ENCODE peak calls at places on chromosomes 1 and 21, in eight cellular contexts. P is progenitor cell of endocrine pancreas; Z is activated naive CD8-positive, alpha-beta T cell treated with anti-CD3 and anti-CD28 coated beads, Interleukin-2, amount 50 U/mL, for 16 hours; H is ELR; K is activated T-helper 9 cell treated with anti-CD3 and anti-CD28 coated beads, Interleukin-2, amount 50 U/mL, for 16 hours; M is adrenal gland; O is stimulated activated naive B cell treated with anti-CD40 and anti-IgM and Interleukin-4, amounts not matched to agents 10 μg/mL and 1 μg/mL and 100 μg/mL, for 72 hours; U is NCI-H1092. G is an unnamed sample.

GRCh38 chr1:183319051-183319450 is 99.1 kb downstream of the NMNAT2 start:
- DNase-seq in K (no peak), M (no peak), Z (no peak), U (no peak), P (no peak), O (no peak), H (peak), G (no peak)

GRCh38 chr21:29558331-29558730 is 259.6 kb downstream of the BACH1 start:
- DNase-seq in O (no peak), U (no peak), P (no peak), H (no peak), M (no peak), K (no peak), Z (no peak), G (no peak)

GRCh38 chr1:109906160-109906838 is 4.3 kb upstream of the CSF1 start:
- DNase-seq in P (no peak), M (no peak), U (no peak), H (peak), Z (peak), O (peak), K (peak), G (no peak)

GRCh38 chr1:115969509-115969908 is 6.8 kb upstream of the SLC22A15 start:
- DNase-seq in P (peak), O (no peak), M (no peak), K (no peak), U (no peak), H (peak), Z (no peak), G (no peak)

GRCh38 chr1:40161888-40162397 is 756 bp downstream of the RLF start:
- DNase-seq in M (no peak), Z (no peak), O (no peak), K (no peak), U (peak), P (no peak), H (no peak), G (no peak)

GRCh38 chr1:154594811-154595210 is 13.2 kb downstream of the ADAR start:
- DNase-seq in Z (no peak), O (no peak), P (no peak), M (no peak), H (no peak), K (no peak), U (no peak), G (no peak)

GRCh38 chr1:12204140-12204539 is 25.7 kb upstream of the VPS13D start:
- DNase-seq in U (no peak), K (peak), Z (peak), M (no peak), H (no peak), O (peak), P (no peak), G (no peak)

GRCh38 chr1:6545276-6545934 is 8.9 kb downstream of the NOL9 start:
- DNase-seq in O (no peak), H (peak), M (no peak), P (no peak), Z (no peak), K (no peak), U (no peak), G (no peak)

GRCh38 chr1:207972350-207972749 is 61.4 kb upstream of the CD34 start:
- DNase-seq in Z (no peak), M (no peak), K (no peak), P (no peak), O (no peak), U (no peak), H (no peak), G (no peak)

GRCh38 chr1:116766616-116767469 is 12.6 kb downstream of the CD2 start:
- DNase-seq in H (no peak), P (no peak), O (no peak), U (no peak), Z (no peak), M (no peak), K (no peak), G (no peak)

GRCh38 chr1:200934676-200935245 is 40.1 kb downstream of the INAVA start:
- DNase-seq in P (no peak), H (no peak), Z (no peak), K (no peak), U (no peak), O (no peak), M (no peak), G (no peak)

GRCh38 chr1:1121611-1122077 is 5.8 kb upstream of the C1orf159 start:
- DNase-seq in O (no peak), Z (no peak), K (no peak), H (no peak), M (no peak), U (no peak), P (no peak), G (peak)

GRCh38 chr1:211326528-211327340 is at the start of gene TRAF5:
- DNase-seq in K (peak), O (peak), P (peak), H (peak), Z (no peak), M (peak), U (peak), G (peak)

GRCh38 chr1:162385702-162386101 is 4.2 kb downstream of the C1orf226 start:
- DNase-seq in P (no peak), Z (no peak), H (no peak), U (no peak), O (no peak), M (no peak), K (no peak), G (no peak)

GRCh38 chr1:1228187-1228586 is 3.6 kb downstream of the SDF4 start:
- DNase-seq in Z (no peak), M (no peak), P (no peak), K (no peak), O (no peak), U (no peak), H (no peak), G (no peak)

GRCh38 chr1:160410412-160411005 is 10.1 kb downstream of the VANGL2 start:
- DNase-seq in U (peak), H (no peak), M (no peak), K (no peak), Z (no peak), O (no peak), P (no peak), G (no peak)

GRCh38 chr1:831522-831921 is 92.2 kb upstream of the SAMD11 start:
- DNase-seq in O (no peak), M (no peak), P (no peak), H (no peak), Z (no peak), U (no peak), K (no peak), G (no peak)

GRCh38 chr21:39363607-39364555 is 15.0 kb upstream of the HMGN1 start:
- DNase-seq in O (no peak), U (no peak), H (no peak), Z (no peak), M (no peak), P (no peak), K (no peak), G (no peak)

GRCh38 chr1:2170211-2170610 is 24.4 kb downstream of the FAAP20 start:
- DNase-seq in Z (no peak), H (peak), U (no peak), K (no peak), P (no peak), M (no peak), O (no peak), G (no peak)

GRCh38 chr1:198699167-198700015 is 60.6 kb downstream of the PTPRC start:
- DNase-seq in P (peak), H (peak), K (peak), M (peak), O (no peak), U (no peak), Z (peak), G (peak)

GRCh38 chr21:16455978-16456377 is 726.2 kb downstream of the USP25 start:
- DNase-seq in P (no peak), Z (no peak), U (peak), H (no peak), O (no peak), K (no peak), M (no peak), G (no peak)

GRCh38 chr21:45156459-45156858 is 82.1 kb downstream of the ADARB1 start:
- DNase-seq in Z (no peak), H (no peak), K (no peak), M (no peak), P (no peak), U (no peak), O (no peak), G (no peak)

GRCh38 chr1:27074175-27074780 is 61.6 kb upstream of the TENT5B start:
- DNase-seq in K (no peak), O (no peak), U (no peak), M (no peak), H (peak), P (no peak), Z (no peak), G (no peak)